ENCODE peak calls at places on chromosomes 13 and 19, in four cellular contexts. G is left ventricle myocardium inferior, B is GM13976, U is WTC11. A is an unnamed sample.

GRCh38 chr19:51098366-51099069 is 9.7 kb downstream of the CTU1 start:
- DNase-seq in B (no peak), G (peak), U (no peak), A (no peak)

GRCh38 chr13:61255035-61255796 is 160.4 kb downstream of the PCDH20 start:
- DNase-seq in G (no peak), B (no peak), U (peak), A (no peak)

GRCh38 chr13:21100994-21101757 is 39.8 kb upstream of the LATS2 start:
- DNase-seq in U (no peak), G (no peak), B (no peak), A (no peak)

GRCh38 chr19:2456301-2456570 is 523 bp downstream of the LMNB2 start:
- DNase-seq in G (no peak), U (no peak), B (no peak), A (no peak)

GRCh38 chr13:111912991-111913781 is 153.8 kb upstream of the SOX1 start:
- DNase-seq in G (no peak), B (no peak), U (peak), A (no peak)

GRCh38 chr13:99741979-99742378 is 229.6 kb downstream of the ZIC5 start:
- DNase-seq in B (no peak), G (no peak), U (no peak), A (no peak)

GRCh38 chr19:5951338-5951861 is 26.5 kb downstream of the RANBP3 start:
- DNase-seq in U (peak), B (peak), G (no peak), A (peak)

GRCh38 chr13:76316998-76317527 is 569.1 kb downstream of the KCTD12 start:
- DNase-seq in G (no peak), U (no peak), B (no peak), A (no peak)

GRCh38 chr13:111659236-111659635 is 338.8 kb downstream of the TEX29 start:
- DNase-seq in U (no peak), G (no peak), B (no peak), A (no peak)

GRCh38 chr13:26230703-26231102 is 8.6 kb upstream of the RNF6 start:
- DNase-seq in U (no peak), B (no peak), G (no peak), A (no peak)

GRCh38 chr13:45055198-45055901 is 65.0 kb upstream of the GTF2F2 start:
- DNase-seq in G (no peak), B (peak), U (no peak), A (peak)

GRCh38 chr13:51112771-51113170 is 1.7 kb upstream of the C13orf42 start:
- DNase-seq in U (no peak), G (no peak), B (no peak), A (no peak)

GRCh38 chr13:101433895-101434294 is 17.6 kb upstream of the NALCN start:
- DNase-seq in U (no peak), B (no peak), G (no peak), A (no peak)

GRCh38 chr13:26897706-26898550 is 137.3 kb upstream of the GPR12 start:
- DNase-seq in U (no peak), B (no peak), G (no peak), A (no peak)

GRCh38 chr13:42384265-42384664 is 112.3 kb downstream of the AKAP11 start:
- DNase-seq in G (no peak), B (no peak), U (no peak), A (no peak)

GRCh38 chr19:1874554-1875185 is 10.6 kb downstream of the ABHD17A start:
- DNase-seq in G (no peak), U (no peak), B (no peak), A (no peak)

GRCh38 chr19:1449467-1450442 is at the start of gene APC2:
- DNase-seq in U (peak), G (no peak), B (no peak), A (no peak)

GRCh38 chr19:4829001-4829712 is 2.4 kb downstream of the TICAM1 start:
- DNase-seq in B (peak), G (no peak), U (no peak), A (peak)

GRCh38 chr19:35846038-35846668 is 6.2 kb downstream of the NPHS1 start:
- DNase-seq in U (peak), B (no peak), G (no peak), A (no peak)

GRCh38 chr13:66933994-66934393 is 296.1 kb downstream of the PCDH9 start:
- DNase-seq in B (no peak), G (no peak), U (no peak), A (no peak)

DNA sequence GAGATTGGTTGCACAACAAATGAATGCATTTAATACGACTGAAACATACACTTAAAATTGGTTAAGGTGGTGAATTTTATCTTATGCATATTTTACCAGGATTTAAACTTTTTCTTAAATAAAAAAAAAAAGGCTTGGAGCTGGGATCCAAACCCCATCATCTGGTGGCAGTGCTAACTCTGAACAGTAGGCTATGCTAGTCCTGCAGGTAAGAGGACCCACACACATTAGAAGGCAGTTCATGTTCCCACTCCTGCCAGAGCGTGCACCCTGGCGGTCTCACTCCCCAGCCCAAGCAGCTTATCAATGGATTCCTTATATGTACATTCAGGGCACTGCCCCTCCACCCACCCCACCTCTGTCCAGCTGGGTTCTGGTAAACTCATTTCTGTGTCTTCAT is 31.3 kb upstream of the CEBPA start:
- DNase-seq in G (no peak), U (no peak), B (no peak), A (no peak)
- TF ChIP-seq CTCF in G (peak), U (no peak), B (no peak), A (no peak)

DNA sequence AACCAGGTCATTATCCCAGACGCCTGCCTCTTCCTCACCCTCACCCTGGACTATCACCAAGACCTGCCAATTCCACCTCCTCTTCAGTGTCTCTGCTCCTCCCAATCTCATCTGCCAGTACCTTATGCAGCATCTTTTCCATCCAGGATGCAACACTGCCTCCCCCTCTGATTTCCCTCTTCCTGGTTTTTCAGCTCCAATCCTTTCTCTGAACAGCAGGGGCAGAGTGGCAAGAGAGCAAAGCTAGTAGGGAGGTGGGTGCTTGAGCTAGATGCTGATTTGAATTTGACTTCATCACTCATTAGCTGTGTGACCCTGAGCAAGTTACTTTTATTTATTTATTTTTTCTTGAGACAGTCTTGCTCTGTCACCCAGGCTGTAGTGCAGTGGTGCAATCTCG is 25.6 kb upstream of the CABP5 start:
- DNase-seq in B (no peak), G (no peak), U (peak), A (no peak)
- TF ChIP-seq CTCF in B (no peak), G (no peak), U (no peak), A (no peak)

GRCh38 chr13:110119943-110120905 is 186.7 kb downstream of the COL4A1 start:
- DNase-seq in U (no peak), B (no peak), G (no peak), A (no peak)

GRCh38 chr13:110118106-110118505 is 188.9 kb downstream of the COL4A1 start:
- DNase-seq in U (no peak), G (no peak), B (no peak), A (no peak)

GRCh38 chr13:110113284-110113764 is 193.6 kb downstream of the COL4A1 start:
- DNase-seq in B (no peak), U (no peak), G (no peak), A (no peak)

GRCh38 chr13:110114351-110114750 is 192.6 kb downstream of the COL4A1 start:
- DNase-seq in G (no peak), U (no peak), B (no peak), A (no peak)

DNA sequence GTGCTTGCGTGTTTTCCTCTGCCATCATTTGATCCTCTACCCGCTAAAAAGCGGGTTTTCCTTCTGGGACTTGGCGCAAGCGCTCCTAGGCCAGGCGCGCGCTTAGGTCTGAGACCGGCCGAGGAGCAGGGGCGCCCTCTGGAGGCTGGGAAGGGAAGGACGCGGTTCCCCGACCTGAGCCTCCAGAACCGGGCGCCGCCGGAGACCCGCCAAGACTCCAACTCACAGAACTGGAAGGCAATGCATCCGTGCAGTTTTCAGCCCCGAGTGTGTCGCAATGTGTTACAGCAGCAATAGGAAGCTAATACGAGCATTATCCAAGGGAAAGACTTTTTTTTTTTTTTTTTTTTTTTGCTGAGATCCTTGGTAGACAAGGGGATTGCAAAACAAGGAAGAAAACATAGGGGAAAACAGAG is 190.9 kb downstream of the COL4A1 start:
- DNase-seq in U (peak), G (peak), B (peak), A (peak)
- TF ChIP-seq CTCF in U (peak), G (peak), B (peak), A (peak)

DNA sequence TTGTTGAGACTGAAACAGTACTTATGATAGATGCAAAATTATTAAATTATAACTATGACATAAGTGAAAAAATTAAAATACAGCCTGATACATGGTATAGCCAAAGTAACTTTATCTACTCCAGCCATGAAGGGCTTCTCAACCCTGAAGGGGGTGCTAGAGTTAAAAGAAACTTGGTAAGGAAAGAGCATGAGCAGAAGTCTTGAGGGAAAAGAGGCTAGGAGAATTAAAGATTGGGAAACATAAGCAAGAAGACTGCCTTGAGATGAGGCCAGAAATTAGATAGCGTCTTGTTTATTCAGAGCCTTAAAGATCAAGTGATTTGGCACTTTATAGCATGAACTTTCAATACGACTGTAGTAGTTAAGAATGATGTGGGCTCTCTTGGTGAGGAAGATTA is 385.5 kb upstream of the PRR20A start:
- DNase-seq in G (no peak), B (no peak), U (no peak), A (no peak)
- TF ChIP-seq CTCF in G (peak), B (no peak), U (peak), A (no peak)

GRCh38 chr13:113125506-113126264 is 3.1 kb downstream of the F10 start:
- DNase-seq in U (no peak), B (no peak), G (no peak), A (no peak)

GRCh38 chr13:113129921-113130750 is 7.5 kb downstream of the F10 start:
- DNase-seq in U (no peak), G (no peak), B (no peak), A (no peak)

GRCh38 chr13:113126265-113127150 is 3.9 kb downstream of the F10 start:
- DNase-seq in B (no peak), G (no peak), U (no peak), A (no peak)

GRCh38 chr13:113124211-113125025 is 1.8 kb downstream of the F10 start:
- DNase-seq in B (no peak), U (no peak), G (no peak), A (no peak)

DNA sequence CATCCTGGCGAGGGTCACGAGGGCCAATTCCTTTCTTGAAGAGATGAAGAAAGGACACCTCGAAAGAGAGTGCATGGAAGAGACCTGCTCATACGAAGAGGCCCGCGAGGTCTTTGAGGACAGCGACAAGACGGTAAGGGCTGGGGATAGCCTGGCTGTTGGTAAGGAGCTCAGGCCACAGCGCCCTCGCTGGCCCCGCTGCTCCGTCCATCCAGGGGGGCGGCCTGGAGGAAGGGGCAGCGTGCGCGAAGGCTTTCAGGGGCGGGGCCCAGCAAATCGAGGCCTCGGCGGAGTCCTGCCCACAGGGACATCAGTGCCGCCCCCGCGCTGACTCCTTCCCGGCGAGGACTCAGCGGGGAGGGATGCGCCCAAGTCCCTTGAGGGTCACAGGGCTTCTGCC is 6.9 kb downstream of the F10 start:
- DNase-seq in G (no peak), U (no peak), B (no peak), A (no peak)
- TF ChIP-seq CTCF in G (no peak), U (no peak), B (no peak), A (no peak)

GRCh38 chr13:36837354-36838092 is 18.5 kb downstream of the RFXAP start:
- DNase-seq in B (no peak), G (no peak), U (no peak), A (no peak)

GRCh38 chr13:36839981-36840380 is 21.0 kb downstream of the RFXAP start:
- DNase-seq in G (no peak), U (no peak), B (no peak), A (no peak)

GRCh38 chr13:36839281-36839680 is 20.3 kb downstream of the RFXAP start:
- DNase-seq in B (no peak), U (no peak), G (no peak), A (no peak)

GRCh38 chr13:36840718-36841250 is 21.8 kb downstream of the RFXAP start:
- DNase-seq in U (no peak), B (no peak), G (no peak), A (no peak)

GRCh38 chr13:36841411-36841810 is 22.4 kb downstream of the RFXAP start:
- DNase-seq in B (no peak), U (no peak), G (no peak), A (no peak)
- TF ChIP-seq CTCF in B (no peak), U (no peak), G (no peak), A (no peak)

DNA sequence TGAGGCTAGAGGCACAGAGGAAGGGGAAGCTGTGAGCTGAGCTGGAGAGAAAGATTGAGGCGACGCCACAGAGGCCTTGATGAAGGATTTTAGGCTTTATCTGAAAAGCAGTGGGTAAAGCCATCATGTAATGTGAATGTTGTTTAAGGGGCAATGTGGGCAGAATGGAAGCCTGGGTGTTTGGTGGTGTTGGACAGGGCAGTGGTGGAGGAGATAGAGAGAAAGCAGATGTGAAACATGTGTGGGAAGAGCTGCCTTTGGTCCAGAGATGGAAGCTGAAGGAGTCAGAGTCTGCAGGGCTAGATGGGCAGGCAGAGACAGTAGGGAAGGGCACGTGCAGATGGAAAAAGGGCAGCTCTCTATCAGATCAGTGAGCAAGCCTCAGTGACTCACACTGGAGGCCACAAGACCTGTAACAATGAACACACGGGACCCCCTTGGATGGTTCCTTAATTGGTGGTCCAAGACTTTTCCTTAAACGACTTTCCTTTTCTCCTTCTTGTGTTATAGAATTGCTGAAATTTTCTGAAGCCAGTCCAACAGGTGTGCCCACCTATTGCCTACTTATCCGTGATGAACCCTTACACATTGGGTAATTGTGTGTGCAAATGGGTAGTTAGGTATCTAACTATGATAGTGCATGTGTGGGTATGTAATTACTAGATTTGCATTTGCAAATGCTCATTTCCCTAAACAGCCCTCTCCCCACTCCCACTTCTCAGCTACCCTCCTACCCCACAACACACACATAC is 21.7 kb downstream of the ZNF536 start:
- DNase-seq in B (no peak), G (no peak), U (no peak), A (no peak)
- TF ChIP-seq CTCF in B (no peak), G (no peak), U (no peak), A (no peak)

A was measured in GM10248.